ENCODE peak calls at places on chromosomes 12 and 14, in four cellular contexts. R, O, Z and C are unnamed samples.

GRCh38 chr12:990308-990648 is 745 bp upstream of the ERC1 start:
- DNase-seq in O (peak), R (peak), Z (peak), C (peak)

GRCh38 chr14:100283984-100284881 is 22.0 kb downstream of the SLC25A29 start:
- DNase-seq in O (no peak), Z (no peak), R (no peak), C (no peak)

GRCh38 chr12:8687846-8688601 is 9.8 kb upstream of the RIMKLB start:
- DNase-seq in Z (peak), O (peak), R (no peak), C (peak)

GRCh38 chr14:30016025-30016424 is 88.4 kb upstream of the PRKD1 start:
- DNase-seq in R (no peak), Z (no peak), O (no peak), C (no peak)

GRCh38 chr12:57610553-57611115 is 601 bp upstream of the ARHGEF25 start:
- DNase-seq in R (no peak), Z (no peak), O (no peak), C (no peak)

GRCh38 chr14:55328317-55328716 is 57.1 kb downstream of the FBXO34 start:
- DNase-seq in Z (peak), O (peak), R (no peak), C (peak)

GRCh38 chr12:130162267-130162666 is at the start of gene FZD10:
- DNase-seq in Z (no peak), O (no peak), R (no peak), C (no peak)

GRCh38 chr12:83093426-83093825 is 406.7 kb downstream of the TMTC2 start:
- DNase-seq in O (no peak), Z (no peak), R (no peak), C (no peak)

GRCh38 chr12:63045020-63045860 is 105.8 kb downstream of the AVPR1A start:
- DNase-seq in R (no peak), O (peak), Z (peak), C (peak)

GRCh38 chr12:22046968-22047390 is 961 bp downstream of the CMAS start:
- DNase-seq in R (no peak), O (no peak), Z (no peak), C (no peak)

GRCh38 chr12:76014007-76014406 is 17.6 kb downstream of the PHLDA1 start:
- DNase-seq in O (no peak), Z (no peak), R (no peak), C (no peak)

GRCh38 chr14:64410084-64410774 is 22.1 kb downstream of the MTHFD1 start:
- DNase-seq in O (peak), R (no peak), Z (peak), C (peak)

DNA sequence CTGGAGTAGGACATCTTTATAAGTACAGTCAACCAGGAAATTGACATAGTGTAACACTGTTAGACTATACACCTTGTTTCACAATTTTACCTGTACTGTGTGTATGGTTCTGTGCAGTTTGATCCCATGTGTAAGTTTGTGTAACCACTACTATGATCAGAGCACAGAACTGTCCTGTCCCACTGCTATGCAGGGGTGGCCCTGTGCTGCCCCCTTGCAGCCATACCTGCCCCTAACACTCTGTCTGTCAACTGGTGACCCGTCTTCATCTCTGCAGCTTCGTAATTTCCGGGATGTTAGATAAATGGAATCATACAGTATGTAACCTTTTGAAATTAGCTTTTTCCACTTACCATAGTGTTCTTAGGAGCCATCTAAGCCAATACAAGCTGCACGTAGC is 58.7 kb upstream of the RD3L start:
- DNase-seq in Z (no peak), O (no peak), R (no peak), C (no peak)
- TF ChIP-seq CTCF in Z (no peak), O (no peak), R (peak), C (peak)

GRCh38 chr14:56416213-56416612 is 163.4 kb upstream of the TMEM260 start:
- DNase-seq in O (no peak), R (no peak), Z (no peak), C (no peak)

GRCh38 chr14:56417173-56417572 is 162.4 kb upstream of the TMEM260 start:
- DNase-seq in Z (no peak), O (no peak), R (no peak), C (no peak)

GRCh38 chr14:56412453-56413434 is 166.9 kb upstream of the TMEM260 start:
- DNase-seq in R (no peak), Z (peak), O (no peak), C (no peak)

GRCh38 chr14:56414231-56414630 is 165.4 kb upstream of the TMEM260 start:
- DNase-seq in O (no peak), R (no peak), Z (no peak), C (no peak)

DNA sequence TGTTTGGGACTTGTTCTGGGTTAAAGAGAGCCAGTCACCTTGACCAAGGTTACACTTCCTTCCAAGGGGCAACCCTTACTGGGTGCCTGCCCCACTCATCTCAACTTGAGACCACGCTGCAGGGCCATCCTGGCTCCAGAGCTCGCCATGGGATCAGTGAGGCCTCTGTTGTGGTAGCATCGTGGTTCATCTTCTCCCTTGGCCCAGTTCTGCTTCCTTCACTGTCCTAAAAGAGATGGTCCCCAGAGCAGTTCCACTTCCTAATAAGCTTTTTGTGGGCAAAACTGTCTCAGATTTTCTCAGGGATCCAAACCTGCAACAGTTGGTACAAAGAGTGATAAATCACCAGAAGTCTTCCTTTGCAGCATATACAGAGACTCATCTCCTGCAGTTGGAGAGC is 165.9 kb upstream of the TMEM260 start:
- DNase-seq in R (no peak), O (no peak), Z (no peak), C (no peak)
- TF ChIP-seq CTCF in R (no peak), O (no peak), Z (no peak), C (no peak)

GRCh38 chr12:124776126-124776513 is 87.5 kb downstream of the SCARB1 start:
- DNase-seq in R (no peak), Z (no peak), O (no peak), C (no peak)

GRCh38 chr12:124772467-124773170 is 91.0 kb downstream of the SCARB1 start:
- DNase-seq in R (no peak), Z (no peak), O (no peak), C (no peak)

GRCh38 chr12:124774054-124774461 is 89.6 kb downstream of the SCARB1 start:
- DNase-seq in Z (no peak), R (no peak), O (no peak), C (no peak)

GRCh38 chr12:124771462-124772361 is 92.0 kb downstream of the SCARB1 start:
- DNase-seq in R (peak), O (peak), Z (peak), C (peak)

DNA sequence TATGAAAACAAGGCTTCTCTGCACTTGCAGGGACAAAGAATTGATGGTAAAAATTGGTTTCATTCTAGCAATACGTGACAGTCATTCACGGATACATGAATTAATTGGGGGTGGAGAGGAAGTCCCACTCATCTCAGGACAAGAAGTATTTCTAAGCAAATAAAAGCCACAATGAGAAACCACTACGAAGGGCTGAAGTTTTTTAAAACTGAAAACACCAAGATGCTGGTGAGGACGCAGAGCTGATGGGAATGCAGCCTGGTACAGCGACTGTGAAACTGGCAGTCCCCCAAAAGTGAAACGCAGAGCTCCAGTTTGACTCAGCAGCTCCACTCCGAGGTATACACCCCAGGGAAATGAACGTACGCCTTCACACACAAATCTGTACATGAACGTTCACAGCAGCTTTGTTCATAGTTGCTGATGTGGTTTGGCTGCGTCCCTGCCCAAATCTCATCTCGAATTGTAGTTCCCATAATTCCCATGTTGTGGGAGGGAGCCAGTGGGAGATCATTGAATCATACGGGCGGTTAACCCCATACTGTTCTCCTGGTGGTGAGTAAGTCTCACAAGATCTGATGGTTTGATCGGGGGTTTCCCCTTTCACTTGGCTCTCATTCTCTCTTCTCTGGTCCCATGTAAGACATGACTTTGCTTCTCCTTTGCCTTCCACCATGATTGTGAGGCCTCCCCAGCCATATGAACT is 89.0 kb downstream of the SCARB1 start:
- DNase-seq in O (peak), R (peak), Z (peak), C (peak)
- TF ChIP-seq CTCF in O (peak), R (no peak), Z (no peak), C (peak)

DNA sequence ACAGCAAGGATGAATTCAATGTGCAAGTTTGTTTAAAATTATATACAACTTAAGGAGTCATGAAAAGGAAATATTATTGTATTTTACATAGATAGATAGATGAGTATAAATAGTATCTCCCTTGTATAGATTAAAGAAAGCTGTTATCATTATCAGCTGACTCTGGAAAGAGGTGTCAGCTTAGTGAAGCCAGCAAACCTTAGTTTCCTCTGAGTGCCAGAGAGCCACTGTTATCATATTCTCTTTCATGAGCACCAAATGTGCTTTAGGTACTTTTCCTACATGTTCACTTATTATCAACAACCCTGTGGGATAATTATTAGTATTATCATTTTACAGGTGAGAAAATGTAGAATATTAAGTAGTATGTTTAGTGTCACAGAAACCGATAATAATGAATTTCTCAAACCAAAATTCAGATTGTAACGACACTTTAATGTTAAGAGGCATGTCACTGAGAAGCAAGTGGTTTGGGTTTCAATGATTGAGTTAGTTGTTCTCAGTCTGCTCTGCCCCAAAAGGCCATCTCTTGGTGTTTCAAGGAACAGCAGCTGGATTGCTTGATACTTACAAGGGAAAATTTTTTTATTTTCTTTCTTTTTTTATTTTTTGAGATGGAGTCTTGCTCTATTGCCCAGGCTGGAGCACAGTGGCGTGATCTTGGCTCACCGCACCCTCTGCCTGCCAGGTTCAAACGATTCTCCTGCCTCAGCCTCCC is 53.7 kb downstream of the PLEKHA5 start:
- DNase-seq in Z (no peak), R (no peak), O (no peak), C (peak)
- TF ChIP-seq CTCF in Z (peak), R (peak), O (peak), C (peak)